ENCODE peak calls at places on chromosomes 16 and 17, in five cellular contexts. M is body of pancreas, G is uterus, Y is esophagus squamous epithelium, W is breast epithelium. T is an unnamed sample.

GRCh38 chr16:73015612-73016487 is 32.1 kb downstream of the ZFHX3 start:
- DNase-seq in M (peak; percentile 94), G (no peak), Y (no peak), W (peak; percentile 97), T (peak; percentile 97)

GRCh38 chr17:58535431-58535830 is 21.0 kb upstream of the MTMR4 start:
- DNase-seq in M (no peak), G (no peak), Y (no peak), W (no peak), T (no peak)

GRCh38 chr16:20898938-20899502 is 1.1 kb downstream of the DCUN1D3 start:
- DNase-seq in M (no peak), G (no peak), Y (no peak), W (no peak), T (no peak)

GRCh38 chr16:88754912-88755744 is 29.9 kb downstream of the PIEZO1 start:
- DNase-seq in M (no peak), G (no peak), Y (no peak), W (no peak), T (peak; percentile 42)

GRCh38 chr16:30737794-30738648 is 10.2 kb upstream of the PHKG2 start:
- DNase-seq in M (no peak), G (no peak), Y (no peak), W (no peak), T (no peak)

GRCh38 chr16:25635449-25635848 is 56.3 kb upstream of the HS3ST4 start:
- DNase-seq in M (no peak), G (no peak), Y (no peak), W (no peak), T (no peak)

GRCh38 chr16:81808933-81809480 is 29.9 kb downstream of the PLCG2 start:
- DNase-seq in M (no peak), G (no peak), Y (peak; percentile 19), W (no peak), T (no peak)

GRCh38 chr17:80513892-80514291 is 30.7 kb upstream of the RPTOR start:
- DNase-seq in M (no peak), G (no peak), Y (no peak), W (no peak), T (no peak)

GRCh38 chr17:30422171-30422570 is 43.4 kb downstream of the CPD start:
- DNase-seq in M (no peak), G (no peak), Y (no peak), W (no peak), T (no peak)

GRCh38 chr16:24635900-24636610 is 93.4 kb upstream of the TNRC6A start:
- DNase-seq in M (peak; percentile 82), G (peak; percentile 71), Y (no peak), W (peak; percentile 78), T (peak; percentile 67)

GRCh38 chr17:31926100-31926729 is 10.6 kb upstream of the SUZ12 start:
- DNase-seq in M (no peak), G (no peak), Y (no peak), W (no peak), T (no peak)

GRCh38 chr16:5693426-5693825 is 595.8 kb upstream of the EEF2KMT start:
- DNase-seq in M (no peak), G (no peak), Y (no peak), W (no peak), T (no peak)

GRCh38 chr16:29854520-29855100 is 8.4 kb downstream of the CDIPT start:
- DNase-seq in M (no peak), G (no peak), Y (no peak), W (no peak), T (no peak)

GRCh38 chr16:14399397-14400284 is 230.4 kb downstream of the PARN start:
- DNase-seq in M (peak; percentile 57), G (peak; percentile 34), Y (no peak), W (no peak), T (no peak)

GRCh38 chr17:49603238-49603637 is 27.6 kb downstream of the NXPH3 start:
- DNase-seq in M (no peak), G (no peak), Y (no peak), W (no peak), T (no peak)

GRCh38 chr17:81097134-81097942 is 62.4 kb downstream of the BAIAP2 start:
- DNase-seq in M (peak; percentile 70), G (peak; percentile 89), Y (no peak), W (no peak), T (peak; percentile 73)

GRCh38 chr17:64326420-64327054 is 63.5 kb upstream of the TEX2 start:
- DNase-seq in M (peak; percentile 38), G (peak; percentile 79), Y (peak; percentile 36), W (peak; percentile 64), T (peak; percentile 16)

GRCh38 chr17:64774888-64775600 is 112.9 kb upstream of the SMURF2 start:
- DNase-seq in M (no peak), G (no peak), Y (no peak), W (no peak), T (no peak)

GRCh38 chr17:50363217-50364060 is 9.5 kb downstream of the MRPL27 start:
- DNase-seq in M (no peak), G (no peak), Y (no peak), W (no peak), T (no peak)

GRCh38 chr16:12750554-12750918 is 53.2 kb downstream of the CPPED1 start:
- DNase-seq in M (no peak), G (no peak), Y (no peak), W (no peak), T (no peak)

GRCh38 chr17:17137731-17138585 is 68.2 kb downstream of the PLD6 start:
- DNase-seq in M (peak; percentile 33), G (no peak), Y (no peak), W (no peak), T (no peak)

GRCh38 chr17:44798352-44798751 is 31.7 kb downstream of the GJC1 start:
- DNase-seq in M (no peak), G (no peak), Y (no peak), W (no peak), T (no peak)

GRCh38 chr17:4053596-4053995 is 89.2 kb downstream of the ZZEF1 start:
- DNase-seq in M (no peak), G (no peak), Y (no peak), W (no peak), T (no peak)

GRCh38 chr17:57943140-57943539 is 12.1 kb downstream of the CUEDC1 start:
- DNase-seq in M (no peak), G (no peak), Y (no peak), W (no peak), T (no peak)

GRCh38 chr17:19270347-19270950 is 33.3 kb downstream of the EPN2 start:
- DNase-seq in M (no peak), G (no peak), Y (no peak), W (no peak), T (no peak)

GRCh38 chr16:53561101-53561888 is 58.3 kb upstream of the AKTIP start:
- DNase-seq in M (no peak), G (no peak), Y (no peak), W (no peak), T (no peak)

GRCh38 chr17:29918922-29919856 is 10.8 kb downstream of the SSH2 start:
- DNase-seq in M (no peak), G (no peak), Y (no peak), W (no peak), T (no peak)

GRCh38 chr16:533391-534088 is 6.0 kb downstream of the CAPN15 start:
- DNase-seq in M (peak; percentile 90), G (no peak), Y (no peak), W (no peak), T (no peak)

GRCh38 chr17:63697341-63698286 is 2.3 kb downstream of the LIMD2 start:
- DNase-seq in M (peak; percentile 65), G (no peak), Y (no peak), W (no peak), T (no peak)

GRCh38 chr16:50476486-50477260 is 71.5 kb upstream of the NKD1 start:
- DNase-seq in M (no peak), G (no peak), Y (no peak), W (no peak), T (no peak)

GRCh38 chr17:81870978-81871386 is at the start of gene ARHGDIA:
- DNase-seq in M (peak; percentile 97), G (no peak), Y (peak; percentile 82), W (no peak), T (no peak)

GRCh38 chr17:32877164-32877764 is 340 bp upstream of the MYO1D start:
- DNase-seq in M (peak; percentile 95), G (peak; percentile 89), Y (peak; percentile 43), W (peak; percentile 87), T (peak; percentile 90)

GRCh38 chr16:66637806-66638205 is 33.3 kb downstream of the CMTM3 start:
- DNase-seq in M (no peak), G (no peak), Y (no peak), W (no peak), T (no peak)
- TF ChIP-seq CTCF in M (no peak), G (no peak), Y (no peak), W (no peak), T (no peak)

GRCh38 chr16:57617604-57618111 is 10.8 kb upstream of the ADGRG1 start:
- DNase-seq in M (no peak), G (no peak), Y (no peak), W (no peak), T (no peak)
- H3K4me1 ChIP-seq in M (peaks cover 53% of the 10 kb centered on the region), G (peaks cover under 1% of the 10 kb centered on the region), Y (peaks cover 25% of the 10 kb centered on the region), W (peaks cover 17% of the 10 kb centered on the region), T (peaks cover 14% of the 10 kb centered on the region)

DNA sequence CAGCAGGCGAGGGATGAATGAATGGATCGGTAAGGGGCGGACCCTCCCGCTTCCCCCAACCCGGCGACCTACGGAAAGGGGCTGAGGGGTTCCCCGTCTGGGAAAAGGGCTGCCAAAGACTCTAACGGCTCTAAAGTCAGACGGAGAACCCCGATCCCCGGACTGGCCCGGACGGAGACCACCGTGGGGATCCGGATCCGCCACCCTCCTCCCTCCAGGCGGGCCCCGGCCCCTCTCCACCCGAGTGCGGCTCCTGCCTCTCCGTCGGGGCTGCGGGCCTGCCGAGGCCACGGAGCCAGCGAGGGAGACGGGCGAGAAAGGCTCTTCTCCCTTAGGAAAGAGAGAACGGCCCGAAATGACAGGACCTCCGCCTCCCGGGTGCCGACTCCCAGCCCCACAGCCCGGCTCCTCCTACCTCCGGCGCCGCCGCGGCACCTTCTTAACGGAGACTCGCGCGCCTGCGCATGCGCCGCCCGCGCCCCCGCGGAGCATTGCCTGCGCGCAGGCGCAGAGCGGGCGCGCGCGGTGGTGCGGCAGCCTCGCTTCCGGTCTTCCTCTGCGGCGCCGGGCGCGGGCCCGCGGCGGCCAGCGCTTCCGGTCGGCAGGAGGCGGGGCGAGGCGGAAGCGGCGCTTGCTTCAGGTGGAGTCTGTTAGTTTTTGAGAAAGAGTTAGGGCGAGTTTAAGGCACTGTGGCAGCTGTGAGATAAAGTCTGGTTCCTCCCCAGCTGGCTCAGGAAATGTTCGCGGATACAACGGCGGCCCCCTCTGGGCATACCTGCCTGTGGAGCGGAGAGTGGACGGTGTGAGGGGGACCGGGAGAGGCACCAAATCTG is at the start of gene SLX4:
- DNase-seq in M (peak; percentile 95), G (peak; percentile 85), Y (peak; percentile 39), W (peak; percentile 82), T (peak; percentile 87)
- TF ChIP-seq POLR2A in M (peak; percentile 68), G (peak; percentile 76), Y (peak; percentile 92), W (no peak), T (peak; percentile 85)

DNA sequence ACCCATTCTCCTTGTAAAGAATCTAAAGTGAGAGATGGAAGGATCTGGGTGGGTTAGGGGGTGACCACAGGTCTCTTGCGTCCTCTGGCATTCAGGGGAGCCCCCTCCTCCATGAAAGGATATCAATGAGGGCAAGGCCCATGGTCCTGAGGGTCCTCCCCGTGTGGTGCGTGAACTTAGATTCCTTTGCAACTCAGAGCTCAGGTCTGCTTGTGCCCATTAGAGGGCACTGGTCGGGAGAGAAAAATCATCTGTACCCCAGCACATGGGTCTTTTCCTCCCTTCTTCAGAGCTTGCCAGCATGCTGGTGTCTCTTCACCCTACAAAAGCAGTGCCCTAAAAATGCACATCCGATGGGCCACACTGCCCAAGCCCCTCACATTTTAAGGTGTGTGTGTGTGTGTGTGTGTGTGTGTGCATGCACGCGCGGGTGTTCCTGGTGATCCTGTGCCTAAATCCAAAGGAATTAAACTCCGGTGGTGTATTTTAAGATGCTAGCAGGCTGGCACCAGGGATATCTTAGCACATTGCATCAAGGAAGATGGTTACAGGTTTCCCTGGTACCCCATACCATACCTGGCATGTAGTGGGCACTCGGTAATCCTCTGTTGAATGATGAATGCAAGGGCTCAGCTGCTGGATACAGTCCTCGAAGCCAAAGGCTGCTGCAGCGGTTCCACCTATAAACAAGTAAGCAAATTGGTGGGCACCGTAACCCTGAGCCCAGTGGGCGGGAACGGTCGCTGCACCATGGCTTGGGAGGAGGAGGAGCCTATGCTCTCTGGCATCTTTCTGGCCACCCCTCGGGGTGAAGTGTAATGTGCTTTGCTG is 4.7 kb downstream of the C1QTNF1 start:
- DNase-seq in M (no peak), G (peak; percentile 11), Y (no peak), W (peak; percentile 41), T (no peak)
- TF ChIP-seq CTCF in M (no peak), G (no peak), Y (no peak), W (no peak), T (no peak)

T was measured in prostate gland.